ENCODE peak calls at places on chromosomes 3 and 15, in five cellular contexts. O is activated CD4-positive, alpha-beta T cell treated with anti-CD3 and anti-CD28 coated beads for 48 hours; Y is stimulated activated CD4-positive, alpha-beta T cell treated with anti-CD3 and anti-CD28 coated beads, Interleukin-15, amount 100 ng/mL, for 24 hours; J is NCI-H1417; B is stimulated activated naive CD8-positive, alpha-beta T cell treated with anti-CD3 and anti-CD28 coated beads, Interleukin-15, Interleukin-2, amounts not matched to agents 100 U/mL and 50 U/mL, for 24 hours. D is an unnamed sample.

GRCh38 chr15:35690698-35691116 is 144.7 kb upstream of the DPH6 start:
- DNase-seq in Y (no peak), O (no peak), B (no peak), J (no peak), D (peak)

GRCh38 chr15:49288411-49288810 is 118.4 kb downstream of the GALK2 start:
- DNase-seq in J (no peak), O (no peak), Y (no peak), B (no peak), D (no peak)

GRCh38 chr3:47825590-47825989 is 22.7 kb downstream of the DHX30 start:
- DNase-seq in Y (no peak), B (no peak), O (no peak), J (peak), D (no peak)

GRCh38 chr3:141426404-141427034 is 58.2 kb downstream of the ZBTB38 start:
- DNase-seq in J (no peak), B (no peak), O (no peak), Y (no peak), D (no peak)

GRCh38 chr3:143608966-143609365 is 239.3 kb downstream of the SLC9A9 start:
- DNase-seq in Y (no peak), B (no peak), O (no peak), J (no peak), D (no peak)

GRCh38 chr3:132344666-132345280 is 27.6 kb downstream of the ACP3 start:
- DNase-seq in O (no peak), B (no peak), Y (no peak), J (no peak), D (no peak)

GRCh38 chr3:118080886-118081285 is 953.8 kb downstream of the IGSF11 start:
- DNase-seq in Y (no peak), B (no peak), O (no peak), J (no peak), D (no peak)

GRCh38 chr15:55588070-55588817 is at the start of gene PYGO1:
- DNase-seq in B (peak), Y (peak), J (peak), O (peak), D (no peak)

GRCh38 chr3:119245778-119246177 is 5.1 kb upstream of the B4GALT4 start:
- DNase-seq in O (no peak), J (no peak), B (no peak), Y (no peak), D (no peak)

GRCh38 chr3:167406876-167407492 is 26.9 kb upstream of the ZBBX start:
- DNase-seq in Y (peak), B (no peak), O (peak), J (peak), D (peak)

GRCh38 chr3:48125026-48125704 is 63.1 kb downstream of the CDC25A start:
- DNase-seq in Y (no peak), B (no peak), J (no peak), O (no peak), D (no peak)

GRCh38 chr3:65259946-65260345 is 572.1 kb upstream of the ADAMTS9 start:
- DNase-seq in B (no peak), Y (no peak), O (no peak), J (no peak), D (no peak)

GRCh38 chr15:95044780-95045417 is 813.5 kb downstream of the MCTP2 start:
- DNase-seq in Y (no peak), B (no peak), J (no peak), O (no peak), D (no peak)

GRCh38 chr3:65445573-65446204 is 593.0 kb downstream of the MAGI1 start:
- DNase-seq in J (no peak), O (no peak), Y (no peak), B (no peak), D (no peak)

GRCh38 chr3:10471337-10471721 is 34.1 kb downstream of the ATP2B2 start:
- DNase-seq in Y (peak), J (no peak), O (peak), B (no peak), D (no peak)

GRCh38 chr15:31467361-31467760 is 140.7 kb downstream of the KLF13 start:
- DNase-seq in O (no peak), Y (no peak), J (no peak), B (no peak), D (no peak)

D was measured in RCC 7860.